ENCODE peak calls at places on chromosomes 6 and 20, in six cellular contexts. W is endothelial cell; L is B cell; S is activated T-cell treated with anti-CD3 and anti-CD28 coated beads for 1 hour; K is effector CD8-positive, alpha-beta T cell; U is naive thymus-derived CD8-positive, alpha-beta T cell. X is an unnamed sample.

GRCh38 chr6:35498407-35499045 is 1.6 kb upstream of the TEAD3 start:
- DNase-seq in W (no peak), L (no peak), S (no peak), K (no peak), U (no peak), X (peak; percentile 62)

GRCh38 chr6:158707826-158708225 is 58.0 kb downstream of the SYTL3 start:
- DNase-seq in W (no peak), L (peak; percentile 57), S (no peak), K (no peak), U (no peak), X (no peak)

GRCh38 chr6:3698021-3698420 is 53.5 kb downstream of the PXDC1 start:
- DNase-seq in W (no peak), L (no peak), S (no peak), K (no peak), U (no peak), X (no peak)

GRCh38 chr6:759729-760128 is 66.8 kb upstream of the EXOC2 start:
- DNase-seq in W (no peak), L (no peak), S (no peak), K (no peak), U (no peak), X (no peak)

GRCh38 chr6:71478834-71479541 is 190.4 kb downstream of the OGFRL1 start:
- DNase-seq in W (peak; percentile 11), L (no peak), S (no peak), K (no peak), U (no peak), X (peak; percentile 11)

GRCh38 chr6:24935753-24936152 is at the start of gene RIPOR2:
- DNase-seq in W (peak; percentile 52), L (peak; percentile 50), S (peak; percentile 61), K (peak; percentile 47), U (peak; percentile 78), X (no peak)

GRCh38 chr20:31718952-31719643 is 3.6 kb downstream of the BCL2L1 start:
- DNase-seq in W (no peak), L (no peak), S (no peak), K (no peak), U (no peak), X (peak; percentile 93)

GRCh38 chr20:621115-621756 is 11.1 kb upstream of the TCF15 start:
- DNase-seq in W (no peak), L (no peak), S (no peak), K (no peak), U (no peak), X (no peak)

GRCh38 chr6:13305791-13306190 is 22.5 kb downstream of the TBC1D7 start:
- DNase-seq in W (no peak), L (no peak), S (no peak), K (no peak), U (no peak), X (no peak)

GRCh38 chr6:28683945-28684538 is 158.4 kb downstream of the GPX5 start:
- DNase-seq in W (peak; percentile 18), L (no peak), S (no peak), K (no peak), U (peak; percentile 46), X (peak; percentile 49)

GRCh38 chr6:43851204-43851855 is 81.3 kb downstream of the VEGFA start:
- DNase-seq in W (no peak), L (no peak), S (no peak), K (no peak), U (no peak), X (peak; percentile 69)

GRCh38 chr6:67287566-67287965 is 1347.5 kb upstream of the ADGRB3 start:
- DNase-seq in W (no peak), L (no peak), S (no peak), K (no peak), U (no peak), X (no peak)

GRCh38 chr6:15023448-15023847 is 222.4 kb upstream of the JARID2 start:
- DNase-seq in W (no peak), L (no peak), S (no peak), K (no peak), U (no peak), X (no peak)

GRCh38 chr6:52284131-52284459 is 447 bp downstream of the MCM3 start:
- DNase-seq in W (peak; percentile 66), L (no peak), S (no peak), K (peak; percentile 12), U (no peak), X (peak; percentile 78)

GRCh38 chr6:90107721-90108364 is 188.8 kb downstream of the BACH2 start:
- DNase-seq in W (no peak), L (peak; percentile 41), S (no peak), K (no peak), U (no peak), X (no peak)

GRCh38 chr6:166595061-166595780 is 8.7 kb upstream of the RAMACL start:
- DNase-seq in W (no peak), L (no peak), S (no peak), K (no peak), U (no peak), X (no peak)

GRCh38 chr20:59664389-59665055 is 60.2 kb downstream of the PHACTR3 start:
- DNase-seq in W (no peak), L (no peak), S (no peak), K (no peak), U (no peak), X (no peak)